ENCODE peak calls at places on chromosomes 13 and 19, in eight cellular contexts. V is germinal center; Q is progenitor cell of endocrine pancreas; E is NCI-H446 treated with DMSO at 0.1 percent for 48 hours; D is transverse colon; B is stimulated activated CD4-positive, alpha-beta T cell treated with anti-CD3 and anti-CD28 coated beads, Interleukin-15, amount 100 ng/mL, for 1 hour; L is T-cell; Y is activated naive CD8-positive, alpha-beta T cell treated with anti-CD3 and anti-CD28 coated beads for 36 hours. J is an unnamed sample.

GRCh38 chr19:364496-365287 is 20.1 kb upstream of the MIER2 start:
- DNase-seq in V (no peak), Q (no peak), E (no peak), D (no peak), B (no peak), L (no peak), Y (no peak), J (no peak)

GRCh38 chr13:34678154-34678553 is 263.9 kb upstream of the NBEA start:
- DNase-seq in V (no peak), Q (no peak), E (no peak), D (no peak), B (no peak), L (no peak), Y (no peak), J (no peak)

GRCh38 chr19:47111081-47111589 is 2.4 kb downstream of the ZC3H4 start:
- DNase-seq in V (peak; percentile 44), Q (no peak), E (no peak), D (peak; percentile 41), B (no peak), L (peak; percentile 43), Y (peak; percentile 42), J (no peak)

GRCh38 chr19:44111910-44112463 is 1.2 kb upstream of the ZNF225 start:
- DNase-seq in V (no peak), Q (no peak), E (no peak), D (no peak), B (no peak), L (no peak), Y (peak; percentile 18), J (peak; percentile 53)

GRCh38 chr19:58361900-58362271 is 665 bp downstream of the ZNF497 start:
- DNase-seq in V (peak; percentile 44), Q (peak; percentile 53), E (peak; percentile 23), D (peak; percentile 57), B (no peak), L (no peak), Y (peak; percentile 65), J (peak; percentile 19)

GRCh38 chr19:46717034-46717715 is at the start of gene PRKD2:
- DNase-seq in V (peak; percentile 94), Q (peak; percentile 87), E (peak; percentile 48), D (peak; percentile 94), B (peak; percentile 70), L (peak; percentile 76), Y (peak; percentile 92), J (no peak)

GRCh38 chr13:21075303-21076264 is 14.2 kb upstream of the LATS2 start:
- DNase-seq in V (no peak), Q (peak; percentile 34), E (no peak), D (no peak), B (no peak), L (no peak), Y (peak; percentile 29), J (no peak)

GRCh38 chr13:27130223-27131015 is 41.2 kb downstream of the USP12 start:
- DNase-seq in V (no peak), Q (no peak), E (no peak), D (no peak), B (no peak), L (no peak), Y (no peak), J (no peak)

GRCh38 chr13:42876270-42876714 is 94.9 kb downstream of the FAM216B start:
- DNase-seq in V (peak; percentile 72), Q (no peak), E (no peak), D (no peak), B (no peak), L (no peak), Y (no peak), J (no peak)

GRCh38 chr19:16134510-16134909 is 9.0 kb upstream of the HSH2D start:
- DNase-seq in V (no peak), Q (no peak), E (no peak), D (peak; percentile 70), B (no peak), L (no peak), Y (no peak), J (no peak)

GRCh38 chr13:76882431-76882830 is 3.8 kb downstream of the KCTD12 start:
- DNase-seq in V (no peak), Q (no peak), E (no peak), D (peak; percentile 11), B (no peak), L (no peak), Y (no peak), J (no peak)

GRCh38 chr19:33382006-33382405 is 8.5 kb downstream of the CEBPG start:
- DNase-seq in V (no peak), Q (no peak), E (no peak), D (no peak), B (no peak), L (no peak), Y (no peak), J (no peak)

GRCh38 chr19:45769821-45770191 is 754 bp upstream of the SIX5 start:
- DNase-seq in V (peak; percentile 67), Q (no peak), E (peak; percentile 50), D (peak; percentile 65), B (no peak), L (peak; percentile 59), Y (no peak), J (no peak)

GRCh38 chr19:40217921-40218890 is at the start of gene TTC9B:
- DNase-seq in V (peak; percentile 64), Q (no peak), E (no peak), D (no peak), B (no peak), L (peak; percentile 23), Y (peak; percentile 71), J (no peak)

GRCh38 chr19:42282036-42282762 is 13.1 kb downstream of the CIC start:
- DNase-seq in V (no peak), Q (no peak), E (no peak), D (no peak), B (no peak), L (no peak), Y (no peak), J (no peak)

GRCh38 chr13:30376426-30377311 is 45.6 kb upstream of the UBE2L5 start:
- DNase-seq in V (peak; percentile 66), Q (no peak), E (no peak), D (peak; percentile 67), B (peak; percentile 49), L (peak; percentile 67), Y (peak; percentile 57), J (no peak)

GRCh38 chr19:11210656-11210928 is 13.2 kb upstream of the KANK2 start:
- DNase-seq in V (no peak), Q (no peak), E (no peak), D (no peak), B (no peak), L (no peak), Y (no peak), J (no peak)

GRCh38 chr13:110067355-110068175 is 239.4 kb downstream of the COL4A1 start:
- DNase-seq in V (no peak), Q (no peak), E (no peak), D (no peak), B (no peak), L (no peak), Y (no peak), J (no peak)

GRCh38 chr19:29415507-29415906 is 110.3 kb upstream of the VSTM2B start:
- DNase-seq in V (no peak), Q (no peak), E (no peak), D (no peak), B (no peak), L (no peak), Y (no peak), J (no peak)

GRCh38 chr19:3556978-3557460 is 367 bp downstream of the MFSD12 start:
- DNase-seq in V (peak; percentile 70), Q (no peak), E (no peak), D (peak; percentile 51), B (peak; percentile 42), L (no peak), Y (peak; percentile 82), J (no peak)

GRCh38 chr13:72456486-72456885 is 270.9 kb downstream of the MZT1 start:
- DNase-seq in V (no peak), Q (no peak), E (no peak), D (no peak), B (no peak), L (no peak), Y (no peak), J (no peak)

GRCh38 chr19:8367327-8368001 is 3.5 kb downstream of the ANGPTL4 start:
- DNase-seq in V (no peak), Q (no peak), E (peak; percentile 34), D (peak; percentile 87), B (no peak), L (no peak), Y (no peak), J (peak; percentile 94)

GRCh38 chr19:17567940-17568339 is 12.5 kb downstream of the COLGALT1 start:
- DNase-seq in V (no peak), Q (no peak), E (no peak), D (no peak), B (no peak), L (no peak), Y (no peak), J (no peak)

GRCh38 chr13:112943309-112944125 is 25.5 kb upstream of the MCF2L start:
- DNase-seq in V (no peak), Q (peak; percentile 49), E (no peak), D (peak; percentile 40), B (no peak), L (no peak), Y (peak; percentile 39), J (no peak)

GRCh38 chr19:41323023-41323422 is 13.1 kb downstream of the CCDC97 start:
- DNase-seq in V (no peak), Q (no peak), E (no peak), D (no peak), B (no peak), L (no peak), Y (no peak), J (no peak)

GRCh38 chr13:75251188-75251587 is 230.8 kb downstream of the TBC1D4 start:
- DNase-seq in V (no peak), Q (no peak), E (no peak), D (no peak), B (no peak), L (no peak), Y (no peak), J (no peak)

GRCh38 chr13:36872621-36873020 is 47.4 kb downstream of the SMAD9 start:
- DNase-seq in V (no peak), Q (no peak), E (no peak), D (peak; percentile 26), B (no peak), L (no peak), Y (no peak), J (no peak)

GRCh38 chr19:13557756-13558398 is 51.6 kb upstream of the CACNA1A start:
- DNase-seq in V (no peak), Q (no peak), E (no peak), D (peak; percentile 13), B (no peak), L (no peak), Y (no peak), J (no peak)

GRCh38 chr19:50432221-50432626 is 468 bp upstream of the MYBPC2 start:
- DNase-seq in V (no peak), Q (no peak), E (no peak), D (no peak), B (no peak), L (no peak), Y (no peak), J (no peak)

GRCh38 chr13:67148219-67148583 is 81.9 kb downstream of the PCDH9 start:
- DNase-seq in V (no peak), Q (no peak), E (no peak), D (no peak), B (no peak), L (no peak), Y (no peak), J (peak; percentile 46)

GRCh38 chr19:13881692-13882418 is 4.9 kb downstream of the NANOS3 start:
- DNase-seq in V (no peak), Q (no peak), E (no peak), D (peak; percentile 63), B (no peak), L (no peak), Y (no peak), J (no peak)

GRCh38 chr13:73422973-73423372 is 364.2 kb downstream of the KLF5 start:
- DNase-seq in V (no peak), Q (no peak), E (no peak), D (peak; percentile 16), B (no peak), L (no peak), Y (no peak), J (no peak)

GRCh38 chr19:18157465-18158063 is 4.6 kb downstream of the PIK3R2 start:
- DNase-seq in V (no peak), Q (no peak), E (peak; percentile 95), D (no peak), B (no peak), L (no peak), Y (no peak), J (no peak)

GRCh38 chr13:80309926-80310325 is 31.0 kb downstream of the SPRY2 start:
- DNase-seq in V (no peak), Q (no peak), E (no peak), D (no peak), B (no peak), L (no peak), Y (no peak), J (no peak)